ENCODE peak calls at places on chromosomes 7 and 10, in four cellular contexts. C, K, J and N are unnamed samples.

GRCh38 chr10:8489823-8490222 is 435.3 kb downstream of the GATA3 start:
- DNase-seq in J (no peak), K (no peak), C (no peak), N (no peak)

GRCh38 chr10:31581741-31582323 is 262.8 kb downstream of the ZEB1 start:
- DNase-seq in J (no peak), K (no peak), C (no peak), N (no peak)

GRCh38 chr10:36540611-36541010 is 584.8 kb upstream of the ANKRD30A start:
- DNase-seq in K (no peak), J (no peak), C (no peak), N (no peak)

GRCh38 chr7:128259131-128260056 is 18.3 kb downstream of the LEP start:
- DNase-seq in C (no peak), J (no peak), K (peak; percentile 68), N (no peak)

GRCh38 chr10:132912685-132913558 is 29.4 kb downstream of the CFAP46 start:
- DNase-seq in J (no peak), K (no peak), C (no peak), N (no peak)

GRCh38 chr7:39617010-39617409 is 6.4 kb upstream of the RALA start:
- DNase-seq in J (peak; percentile 49), K (peak; percentile 60), C (no peak), N (no peak)

GRCh38 chr7:128710391-128710930 is 28.7 kb upstream of the CALU start:
- DNase-seq in K (peak; percentile 31), J (no peak), C (no peak), N (no peak)

GRCh38 chr10:79273603-79274002 is 73.7 kb upstream of the PPIF start:
- DNase-seq in J (no peak), C (no peak), K (no peak), N (no peak)

GRCh38 chr10:48507933-48508830 is 96.7 kb downstream of the ARHGAP22 start:
- DNase-seq in J (no peak), K (peak; percentile 66), C (peak; percentile 78), N (no peak)

GRCh38 chr7:98341106-98341505 is 59.6 kb downstream of the BRI3 start:
- DNase-seq in C (no peak), K (peak; percentile 73), J (peak; percentile 60), N (no peak)

GRCh38 chr7:44959433-44959951 is 19.3 kb downstream of the MYO1G start:
- DNase-seq in J (no peak), C (no peak), K (peak; percentile 61), N (no peak)

GRCh38 chr7:73701357-73701995 is 18.0 kb downstream of the STX1A start:
- DNase-seq in K (peak; percentile 89), C (no peak), J (peak; percentile 76), N (no peak)

GRCh38 chr7:26675143-26675887 is 189.1 kb downstream of the SKAP2 start:
- DNase-seq in J (peak; percentile 32), C (no peak), K (peak; percentile 67), N (no peak)

GRCh38 chr7:34087892-34088891 is 182.9 kb downstream of the BMPER start:
- DNase-seq in J (peak; percentile 24), K (peak; percentile 67), C (no peak), N (no peak)

GRCh38 chr10:29535778-29536459 is 98.9 kb downstream of the SVIL start:
- DNase-seq in C (no peak), K (no peak), J (no peak), N (no peak)

GRCh38 chr10:9209105-9209798 is 1154.8 kb downstream of the GATA3 start:
- DNase-seq in K (peak; percentile 82), C (no peak), J (peak; percentile 63), N (peak; percentile 46)

GRCh38 chr7:149625339-149625946 is 127.8 kb upstream of the ZNF746 start:
- DNase-seq in J (peak; percentile 74), C (no peak), K (peak; percentile 82), N (peak; percentile 15)

GRCh38 chr10:3091346-3091787 is 24.0 kb downstream of the PFKP start:
- DNase-seq in K (peak; percentile 85), J (peak; percentile 91), C (no peak), N (peak; percentile 80)

GRCh38 chr10:133442967-133443924 is 10.5 kb upstream of the SCART1 start:
- DNase-seq in K (no peak), J (no peak), C (peak; percentile 70), N (no peak)

GRCh38 chr7:155965010-155965409 is 152.7 kb upstream of the SHH start:
- DNase-seq in C (no peak), J (peak; percentile 35), K (no peak), N (no peak)

GRCh38 chr10:18473424-18474110 is 177.8 kb downstream of the NSUN6 start:
- DNase-seq in J (peak; percentile 3), C (no peak), K (no peak), N (no peak)

GRCh38 chr10:36725581-36726520 is 399.5 kb upstream of the ANKRD30A start:
- DNase-seq in K (peak; percentile 72), C (no peak), J (peak; percentile 91), N (peak; percentile 83)

GRCh38 chr7:36677769-36678435 is 46.4 kb downstream of the AOAH start:
- DNase-seq in J (no peak), C (no peak), K (no peak), N (no peak)

GRCh38 chr7:129188892-129189660 is 643 bp downstream of the SMO start:
- DNase-seq in K (peak; percentile 38), C (no peak), J (no peak), N (no peak)

GRCh38 chr7:155408657-155409586 is 49.0 kb upstream of the EN2 start:
- DNase-seq in C (no peak), K (no peak), J (no peak), N (no peak)

GRCh38 chr10:30057421-30057841 is 2.0 kb downstream of the JCAD start:
- DNase-seq in K (no peak), C (no peak), J (no peak), N (no peak)

GRCh38 chr10:71683301-71683700 is 36.3 kb downstream of the C10orf105 start:
- DNase-seq in J (no peak), C (no peak), K (no peak), N (no peak)

GRCh38 chr7:98163704-98164478 is 47.3 kb upstream of the BHLHA15 start:
- DNase-seq in J (peak; percentile 1), K (peak; percentile 43), C (no peak), N (no peak)

DNA sequence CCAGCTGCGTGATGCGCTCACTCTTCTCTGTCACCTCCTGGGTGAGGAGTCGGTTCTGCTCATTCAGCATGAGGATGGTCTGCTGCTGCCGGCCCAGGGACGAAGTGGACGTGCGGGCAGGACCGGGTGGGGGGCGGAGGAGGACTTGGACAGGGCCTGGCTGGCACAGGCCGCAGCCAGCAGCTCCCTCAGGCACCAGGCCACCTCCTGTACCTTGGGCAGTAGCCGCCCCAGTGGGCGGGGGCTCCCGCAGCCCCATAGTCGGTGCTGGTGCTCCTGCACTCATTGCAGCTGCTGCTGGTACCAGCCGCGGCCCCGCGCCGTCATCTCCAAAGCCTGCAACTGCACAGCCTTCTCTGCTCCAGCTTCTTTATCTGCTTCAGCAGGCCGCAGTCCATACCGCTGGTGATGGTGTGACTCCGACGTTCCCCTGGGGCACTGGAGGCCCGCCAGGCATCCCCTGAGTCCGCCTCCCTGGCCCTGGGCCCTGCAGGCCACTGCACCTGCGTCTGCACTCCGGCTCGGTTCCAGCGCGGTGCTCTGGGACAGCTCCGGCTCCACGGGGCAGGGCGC is 884.9 kb upstream of the ZNF722 start:
- DNase-seq in C (no peak), K (no peak), J (no peak), N (no peak)
- H3K4me3 ChIP-seq in C (no peak overlapping the region), K (no peak overlapping the region), J (no peak overlapping the region), N (no peak overlapping the region)

GRCh38 chr7:18064242-18064838 is 36.7 kb upstream of the PRPS1L1 start:
- DNase-seq in J (no peak), K (peak; percentile 4), C (no peak), N (no peak)
- TF ChIP-seq CTCF in J (peak; percentile 48), K (peak; percentile 48), C (peak; percentile 24), N (peak; percentile 49)

GRCh38 chr7:106634958-106635357 is 26.0 kb downstream of the CCDC71L start:
- DNase-seq in K (no peak), J (no peak), C (no peak), N (no peak)

GRCh38 chr7:106625678-106626301 is 35.2 kb downstream of the CCDC71L start:
- DNase-seq in J (no peak), K (no peak), C (no peak), N (no peak)

GRCh38 chr7:106630648-106631047 is 30.3 kb downstream of the CCDC71L start:
- DNase-seq in C (no peak), K (no peak), J (no peak), N (no peak)

GRCh38 chr7:106626376-106627293 is 34.3 kb downstream of the CCDC71L start:
- DNase-seq in J (no peak), C (no peak), K (no peak), N (no peak)

DNA sequence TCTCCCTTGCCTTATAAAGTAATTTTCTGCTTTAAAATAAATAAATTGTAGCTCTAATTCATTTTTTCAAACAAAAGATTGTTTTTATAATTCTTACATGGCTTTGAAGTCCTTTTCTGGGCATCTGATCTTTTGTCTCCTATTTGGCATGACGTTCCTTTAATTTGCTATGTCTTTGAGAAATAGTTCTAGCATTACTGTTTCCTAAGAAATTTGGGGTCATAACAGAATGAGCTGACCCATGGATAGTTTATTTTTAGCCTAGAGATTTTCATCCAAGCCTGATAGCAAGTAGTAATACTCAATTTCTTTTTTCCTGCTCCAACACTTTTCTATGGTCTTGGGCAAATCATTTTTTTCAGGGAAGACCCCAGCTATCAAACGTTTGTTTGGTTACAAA is 31.4 kb downstream of the CCDC71L start:
- DNase-seq in J (peak; percentile 54), C (no peak), K (peak; percentile 65), N (peak; percentile 16)
- H3K4me3 ChIP-seq in J (no peak overlapping the region), C (no peak overlapping the region), K (no peak overlapping the region), N (no peak overlapping the region)

GRCh38 chr7:1093916-1094508 is 6.1 kb downstream of the GPER1 start:
- DNase-seq in K (no peak), C (no peak), J (no peak), N (no peak)

GRCh38 chr7:1092161-1092632 is 4.3 kb downstream of the GPER1 start:
- DNase-seq in C (no peak), J (no peak), K (no peak), N (no peak)

GRCh38 chr7:1091644-1092027 is 3.7 kb downstream of the GPER1 start:
- DNase-seq in J (no peak), K (no peak), C (no peak), N (no peak)

GRCh38 chr7:1093506-1093850 is 5.6 kb downstream of the GPER1 start:
- DNase-seq in K (peak; percentile 33), C (no peak), J (no peak), N (no peak)

DNA sequence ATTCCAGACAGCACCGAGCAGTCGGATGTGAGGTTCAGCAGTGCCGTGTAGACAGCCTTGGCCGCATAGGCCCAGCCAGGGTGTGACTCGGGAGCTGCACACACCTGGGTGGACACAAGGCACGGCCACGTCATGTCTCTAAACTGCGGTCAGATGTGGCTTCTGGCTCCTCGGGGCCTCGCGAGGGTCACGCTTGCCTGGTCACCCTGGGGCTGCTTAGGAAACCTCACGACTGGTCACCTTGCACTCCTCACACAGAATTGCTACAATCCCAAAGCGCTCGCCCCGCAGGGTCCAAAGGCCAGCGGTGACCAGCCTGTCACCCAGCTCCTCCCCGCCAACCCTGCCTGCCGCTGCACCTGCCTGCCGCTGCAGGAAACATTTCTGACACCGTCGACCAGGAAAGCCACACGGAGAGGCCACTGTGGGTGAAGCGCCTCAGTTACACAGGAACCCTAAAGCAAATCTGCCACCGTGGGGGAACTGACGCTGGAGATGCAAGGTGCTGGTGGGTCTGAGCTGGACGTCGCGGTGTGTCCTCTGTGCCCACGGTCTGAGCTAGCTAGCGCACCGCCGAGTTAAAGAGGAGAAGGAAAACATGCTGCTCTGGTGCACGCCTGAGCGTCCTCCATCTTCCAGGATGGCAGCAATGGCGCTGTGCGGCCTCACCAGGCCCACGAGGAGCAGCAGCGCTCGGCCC is 5.0 kb downstream of the GPER1 start:
- DNase-seq in C (no peak), K (no peak), J (no peak), N (no peak)
- TF ChIP-seq CTCF in C (no peak), K (no peak), J (no peak), N (no peak)

GRCh38 chr10:129962092-129962494 is 2.0 kb downstream of the EBF3 start:
- DNase-seq in J (no peak), C (peak; percentile 35), K (no peak), N (no peak)
- H3K4me3 ChIP-seq in J (no peak overlapping the region), C (peak overlapping the region; percentile 71), K (no peak overlapping the region), N (no peak overlapping the region)